ENCODE peak calls at places on chromosomes 5 and 9, in five cellular contexts. G is astrocyte of the spinal cord, E is cardiac muscle cell, N is BE2C, B is AG10803. P is an unnamed sample.

GRCh38 chr5:66454186-66455078 is 141.8 kb upstream of the MAST4 start:
- DNase-seq in G (peak), E (peak), N (no peak), B (peak), P (no peak)

GRCh38 chr9:133731876-133732321 is 6.3 kb downstream of the SARDH start:
- DNase-seq in G (no peak), E (peak), N (peak), B (peak), P (peak)

GRCh38 chr5:150263801-150264621 is 25.6 kb downstream of the CAMK2A start:
- DNase-seq in G (peak), E (peak), N (no peak), B (peak), P (peak)

GRCh38 chr9:114425126-114425525 is 37.3 kb upstream of the AKNA start:
- DNase-seq in G (no peak), E (no peak), N (no peak), B (no peak), P (no peak)

GRCh38 chr5:71013575-71013974 is 11.6 kb downstream of the NAIP start:
- DNase-seq in G (no peak), E (no peak), N (no peak), B (no peak), P (no peak)

GRCh38 chr5:142981886-142982820 is 212.0 kb downstream of the ARHGAP26 start:
- DNase-seq in G (peak), E (peak), N (peak), B (peak), P (peak)

GRCh38 chr9:133527444-133527920 is 2.7 kb upstream of the MYMK start:
- DNase-seq in G (no peak), E (peak), N (no peak), B (no peak), P (no peak)

GRCh38 chr5:102865510-102866314 is 110.6 kb downstream of the PAM start:
- DNase-seq in G (peak), E (peak), N (peak), B (peak), P (no peak)

GRCh38 chr9:133008824-133009223 is 22.0 kb upstream of the GTF3C5 start:
- DNase-seq in G (no peak), E (no peak), N (no peak), B (no peak), P (no peak)

GRCh38 chr5:127858116-127858784 is 155.1 kb downstream of the CCDC192 start:
- DNase-seq in G (no peak), E (peak), N (peak), B (no peak), P (no peak)

GRCh38 chr5:36403601-36404311 is 102.1 kb upstream of the RANBP3L start:
- DNase-seq in G (peak), E (peak), N (no peak), B (peak), P (no peak)

GRCh38 chr5:33936004-33936380 is 194 bp upstream of the RXFP3 start:
- DNase-seq in G (peak), E (peak), N (peak), B (peak), P (peak)

GRCh38 chr5:148455055-148455675 is 71.4 kb downstream of the FBXO38 start:
- DNase-seq in G (no peak), E (peak), N (no peak), B (peak), P (no peak)

GRCh38 chr9:98226968-98227367 is 28.5 kb downstream of the TBC1D2 start:
- DNase-seq in G (no peak), E (no peak), N (no peak), B (no peak), P (no peak)

GRCh38 chr5:173231996-173232498 is 3.0 kb downstream of the NKX2-5 start:
- DNase-seq in G (no peak), E (no peak), N (no peak), B (no peak), P (no peak)

GRCh38 chr9:10268500-10269485 is 344.0 kb downstream of the PTPRD start:
- DNase-seq in G (peak), E (peak), N (no peak), B (no peak), P (no peak)
- TF ChIP-seq CTCF in G (peak), E (peak), N (peak), B (no peak), P (peak)

GRCh38 chr9:93513606-93514005 is 60.2 kb upstream of the FAM120AOS start:
- DNase-seq in G (no peak), E (no peak), N (no peak), B (no peak), P (no peak)
- TF ChIP-seq CTCF in G (no peak), E (no peak), N (no peak), B (no peak), P (no peak)

GRCh38 chr9:87950765-87951488 is 23.4 kb downstream of the CDK20 start:
- DNase-seq in G (no peak), E (peak), N (no peak), B (no peak), P (no peak)
- TF ChIP-seq CTCF in G (peak), E (peak), N (peak), B (peak), P (peak)

DNA sequence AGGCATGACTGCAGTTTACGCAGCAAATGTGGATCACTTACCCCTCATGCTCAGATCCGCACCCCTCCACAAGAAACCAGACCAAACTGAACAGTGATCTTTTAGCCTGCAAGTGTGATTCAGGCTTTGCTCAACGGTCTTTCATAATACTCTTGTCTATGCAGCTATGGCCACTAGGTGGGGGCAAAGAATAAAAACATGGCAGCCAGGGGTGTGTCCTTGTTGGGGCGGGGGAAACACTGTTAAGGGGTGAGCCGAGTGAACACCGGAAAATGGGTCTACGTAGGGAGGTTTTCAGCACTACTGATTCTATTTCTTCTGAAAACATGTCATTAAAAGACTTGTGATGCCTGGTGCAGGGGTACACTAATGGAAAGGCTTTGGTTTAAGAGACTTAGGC is 49.8 kb upstream of the GPR151 start:
- DNase-seq in G (peak), E (peak), N (peak), B (peak), P (no peak)
- TF ChIP-seq CTCF in G (peak), E (peak), N (peak), B (peak), P (peak)

GRCh38 chr9:29211681-29212589 is 1638.7 kb upstream of the C9orf72 start:
- DNase-seq in G (peak), E (peak), N (peak), B (peak), P (no peak)
- TF ChIP-seq CTCF in G (peak), E (peak), N (peak), B (peak), P (peak)